ENCODE peak calls at places on chromosome 9, in ten cellular contexts. One of them, this sample, is unnamed.
A peak's percentile ranks its signal among the peaks of the same experiment; 100 is the strongest.

GRCh38 chr9:70058569-70059161 is 15.0 kb downstream of the MAMDC2 start:
- DNase-seq in breast epithelium: no peak
- DNase-seq in neural crest cell: no peak
- DNase-seq in A549: no peak
- DNase-seq in lower leg skin: no peak
- DNase-seq in fibroblast of the aortic adventitia: no peak
- DNase-seq in psoas muscle: no peak
- DNase-seq in omental fat pad: no peak
- DNase-seq in endothelial cell: no peak
- DNase-seq in sigmoid colon: no peak
- DNase-seq in this sample: no peak

GRCh38 chr9:73269430-73270101 is 117.9 kb downstream of the ANXA1 start:
- DNase-seq in breast epithelium: no peak
- DNase-seq in neural crest cell: no peak
- DNase-seq in A549: peak; percentile 3
- DNase-seq in lower leg skin: no peak
- DNase-seq in fibroblast of the aortic adventitia: peak; percentile 33
- DNase-seq in psoas muscle: no peak
- DNase-seq in omental fat pad: no peak
- DNase-seq in endothelial cell: no peak
- DNase-seq in sigmoid colon: no peak
- DNase-seq in this sample: no peak

GRCh38 chr9:37574996-37575395 is 1.2 kb downstream of the FBXO10 start:
- DNase-seq in breast epithelium: no peak
- DNase-seq in neural crest cell: no peak
- DNase-seq in A549: no peak
- DNase-seq in lower leg skin: no peak
- DNase-seq in fibroblast of the aortic adventitia: no peak
- DNase-seq in psoas muscle: no peak
- DNase-seq in omental fat pad: no peak
- DNase-seq in endothelial cell: no peak
- DNase-seq in sigmoid colon: no peak
- DNase-seq in this sample: no peak

GRCh38 chr9:89312154-89312616 is 1.2 kb downstream of the CKS2 start:
- DNase-seq in breast epithelium: no peak
- DNase-seq in neural crest cell: no peak
- DNase-seq in A549: no peak
- DNase-seq in lower leg skin: no peak
- DNase-seq in fibroblast of the aortic adventitia: peak; percentile 37
- DNase-seq in psoas muscle: no peak
- DNase-seq in omental fat pad: no peak
- DNase-seq in endothelial cell: no peak
- DNase-seq in sigmoid colon: no peak
- DNase-seq in this sample: no peak

GRCh38 chr9:21267141-21267540 is 27.3 kb upstream of the IFNA14 start:
- DNase-seq in breast epithelium: no peak
- DNase-seq in neural crest cell: no peak
- DNase-seq in A549: no peak
- DNase-seq in lower leg skin: no peak
- DNase-seq in fibroblast of the aortic adventitia: no peak
- DNase-seq in psoas muscle: no peak
- DNase-seq in omental fat pad: no peak
- DNase-seq in endothelial cell: no peak
- DNase-seq in sigmoid colon: no peak
- DNase-seq in this sample: no peak

GRCh38 chr9:134695144-134695543 is 53.5 kb downstream of the COL5A1 start:
- DNase-seq in breast epithelium: no peak
- DNase-seq in neural crest cell: no peak
- DNase-seq in A549: no peak
- DNase-seq in lower leg skin: no peak
- DNase-seq in fibroblast of the aortic adventitia: no peak
- DNase-seq in psoas muscle: peak; percentile 11
- DNase-seq in omental fat pad: no peak
- DNase-seq in endothelial cell: no peak
- DNase-seq in sigmoid colon: no peak
- DNase-seq in this sample: no peak

GRCh38 chr9:34430843-34431437 is 27.4 kb downstream of the FAM219A start:
- DNase-seq in breast epithelium: peak; percentile 19
- DNase-seq in neural crest cell: peak; percentile 52
- DNase-seq in A549: peak; percentile 8
- DNase-seq in lower leg skin: no peak
- DNase-seq in fibroblast of the aortic adventitia: peak; percentile 91
- DNase-seq in psoas muscle: peak; percentile 66
- DNase-seq in omental fat pad: no peak
- DNase-seq in endothelial cell: peak; percentile 57
- DNase-seq in sigmoid colon: peak; percentile 69
- DNase-seq in this sample: no peak

GRCh38 chr9:124040935-124041816 is 29.6 kb downstream of the LHX2 start:
- DNase-seq in breast epithelium: no peak
- DNase-seq in neural crest cell: peak; percentile 71
- DNase-seq in A549: peak; percentile 82
- DNase-seq in lower leg skin: peak; percentile 88
- DNase-seq in fibroblast of the aortic adventitia: no peak
- DNase-seq in psoas muscle: peak; percentile 51
- DNase-seq in omental fat pad: peak; percentile 44
- DNase-seq in endothelial cell: peak; percentile 74
- DNase-seq in sigmoid colon: no peak
- DNase-seq in this sample: peak; percentile 66

GRCh38 chr9:136140966-136141365 is 22.3 kb upstream of the TMEM250 start:
- DNase-seq in breast epithelium: peak; percentile 63
- DNase-seq in neural crest cell: no peak
- DNase-seq in A549: no peak
- DNase-seq in lower leg skin: no peak
- DNase-seq in fibroblast of the aortic adventitia: peak; percentile 67
- DNase-seq in psoas muscle: no peak
- DNase-seq in omental fat pad: no peak
- DNase-seq in endothelial cell: no peak
- DNase-seq in sigmoid colon: no peak
- DNase-seq in this sample: no peak

GRCh38 chr9:124960409-124960752 is 19.5 kb upstream of the GOLGA1 start:
- DNase-seq in breast epithelium: no peak
- DNase-seq in neural crest cell: no peak
- DNase-seq in A549: no peak
- DNase-seq in lower leg skin: no peak
- DNase-seq in fibroblast of the aortic adventitia: peak; percentile 16
- DNase-seq in psoas muscle: no peak
- DNase-seq in omental fat pad: no peak
- DNase-seq in endothelial cell: no peak
- DNase-seq in sigmoid colon: no peak
- DNase-seq in this sample: no peak

GRCh38 chr9:137077010-137077747 is at the start of gene UAP1L1:
- DNase-seq in breast epithelium: no peak
- DNase-seq in neural crest cell: no peak
- DNase-seq in A549: no peak
- DNase-seq in lower leg skin: peak; percentile 95
- DNase-seq in fibroblast of the aortic adventitia: peak; percentile 49
- DNase-seq in psoas muscle: peak; percentile 83
- DNase-seq in omental fat pad: no peak
- DNase-seq in endothelial cell: peak; percentile 39
- DNase-seq in sigmoid colon: peak; percentile 91
- DNase-seq in this sample: peak; percentile 58

GRCh38 chr9:70949239-70949638 is 172.2 kb downstream of the TRPM3 start:
- DNase-seq in breast epithelium: no peak
- DNase-seq in neural crest cell: no peak
- DNase-seq in A549: no peak
- DNase-seq in lower leg skin: no peak
- DNase-seq in fibroblast of the aortic adventitia: no peak
- DNase-seq in psoas muscle: no peak
- DNase-seq in omental fat pad: no peak
- DNase-seq in endothelial cell: no peak
- DNase-seq in sigmoid colon: no peak
- DNase-seq in this sample: no peak

GRCh38 chr9:109487247-109487646 is 10.9 kb downstream of the PTPN3 start:
- DNase-seq in breast epithelium: no peak
- DNase-seq in neural crest cell: no peak
- DNase-seq in A549: no peak
- DNase-seq in lower leg skin: no peak
- DNase-seq in fibroblast of the aortic adventitia: no peak
- DNase-seq in psoas muscle: no peak
- DNase-seq in omental fat pad: no peak
- DNase-seq in endothelial cell: no peak
- DNase-seq in sigmoid colon: no peak
- DNase-seq in this sample: no peak

GRCh38 chr9:127786773-127787123 is 914 bp downstream of the CDK9 start:
- DNase-seq in breast epithelium: no peak
- DNase-seq in neural crest cell: no peak
- DNase-seq in A549: no peak
- DNase-seq in lower leg skin: no peak
- DNase-seq in fibroblast of the aortic adventitia: peak; percentile 51
- DNase-seq in psoas muscle: no peak
- DNase-seq in omental fat pad: no peak
- DNase-seq in endothelial cell: no peak
- DNase-seq in sigmoid colon: no peak
- DNase-seq in this sample: no peak

GRCh38 chr9:137070906-137071275 is 534 bp upstream of the SAPCD2 start:
- DNase-seq in breast epithelium: no peak
- DNase-seq in neural crest cell: peak; percentile 55
- DNase-seq in A549: no peak
- DNase-seq in lower leg skin: no peak
- DNase-seq in fibroblast of the aortic adventitia: no peak
- DNase-seq in psoas muscle: peak; percentile 25
- DNase-seq in omental fat pad: no peak
- DNase-seq in endothelial cell: no peak
- DNase-seq in sigmoid colon: no peak
- DNase-seq in this sample: no peak

GRCh38 chr9:137066096-137066861 is 4.1 kb downstream of the SAPCD2 start:
- DNase-seq in breast epithelium: no peak
- DNase-seq in neural crest cell: no peak
- DNase-seq in A549: no peak
- DNase-seq in lower leg skin: no peak
- DNase-seq in fibroblast of the aortic adventitia: no peak
- DNase-seq in psoas muscle: no peak
- DNase-seq in omental fat pad: no peak
- DNase-seq in endothelial cell: no peak
- DNase-seq in sigmoid colon: no peak
- DNase-seq in this sample: no peak

DNA sequence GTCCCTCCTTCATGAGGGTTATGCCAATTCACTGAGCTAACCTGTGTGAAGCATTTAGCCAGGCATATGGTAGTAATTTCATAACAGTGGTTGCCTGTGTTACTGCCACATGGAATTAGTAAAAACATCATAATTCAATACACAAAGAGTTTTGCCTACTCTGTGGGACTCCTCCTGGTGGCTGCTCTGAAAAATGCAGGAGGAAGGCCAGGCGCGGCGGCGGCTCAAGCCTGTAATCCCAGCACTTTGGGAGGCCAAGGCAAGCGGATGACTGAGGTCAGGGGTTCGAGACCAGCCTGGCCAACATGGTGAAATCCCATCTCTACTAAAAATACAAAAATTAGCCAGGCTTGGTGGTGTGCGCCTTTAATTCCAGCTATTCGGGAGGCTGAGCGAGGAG is 547.3 kb downstream of the CDK5RAP2 start:
- DNase-seq in breast epithelium: no peak
- DNase-seq in neural crest cell: no peak
- DNase-seq in A549: no peak
- DNase-seq in lower leg skin: no peak
- DNase-seq in fibroblast of the aortic adventitia: no peak
- DNase-seq in psoas muscle: no peak
- DNase-seq in omental fat pad: no peak
- DNase-seq in endothelial cell: peak; percentile 34
- DNase-seq in sigmoid colon: no peak
- DNase-seq in this sample: no peak
- TF ChIP-seq CTCF in breast epithelium: no peak
- TF ChIP-seq CTCF in neural crest cell: peak; percentile 45
- TF ChIP-seq CTCF in A549: no peak
- TF ChIP-seq CTCF in lower leg skin: no peak
- TF ChIP-seq CTCF in fibroblast of the aortic adventitia: no peak
- TF ChIP-seq CTCF in psoas muscle: no peak
- TF ChIP-seq CTCF in omental fat pad: no peak
- TF ChIP-seq CTCF in endothelial cell: peak; percentile 68
- TF ChIP-seq CTCF in sigmoid colon: no peak
- TF ChIP-seq CTCF in this sample: no peak

DNA sequence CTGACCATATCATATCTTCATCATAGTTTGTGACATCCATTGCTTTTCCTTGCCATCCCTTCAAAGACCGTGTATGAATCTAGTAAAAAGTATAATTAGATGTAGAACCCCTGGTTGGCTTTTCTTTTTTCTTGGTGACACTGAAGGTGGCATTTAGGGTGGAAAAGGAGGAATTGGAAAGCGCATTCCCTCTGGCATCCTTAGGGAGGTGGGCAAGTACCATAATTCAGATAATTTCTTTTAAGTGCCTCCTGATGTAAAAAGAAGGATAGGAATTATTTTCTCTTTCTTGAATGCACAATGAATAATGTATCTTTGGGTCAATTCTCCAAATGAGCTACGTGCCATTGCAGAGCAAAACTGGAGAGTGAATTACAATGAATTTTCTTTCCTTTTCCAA is 73.2 kb upstream of the SMARCA2 start:
- DNase-seq in breast epithelium: no peak
- DNase-seq in neural crest cell: no peak
- DNase-seq in A549: no peak
- DNase-seq in lower leg skin: no peak
- DNase-seq in fibroblast of the aortic adventitia: peak; percentile 17
- DNase-seq in psoas muscle: no peak
- DNase-seq in omental fat pad: no peak
- DNase-seq in endothelial cell: no peak
- DNase-seq in sigmoid colon: no peak
- DNase-seq in this sample: no peak
- TF ChIP-seq CTCF in breast epithelium: no peak
- TF ChIP-seq CTCF in neural crest cell: peak; percentile 22
- TF ChIP-seq CTCF in A549: no peak
- TF ChIP-seq CTCF in lower leg skin: no peak
- TF ChIP-seq CTCF in fibroblast of the aortic adventitia: peak; percentile 35
- TF ChIP-seq CTCF in psoas muscle: no peak
- TF ChIP-seq CTCF in omental fat pad: no peak
- TF ChIP-seq CTCF in endothelial cell: no peak
- TF ChIP-seq CTCF in sigmoid colon: no peak
- TF ChIP-seq CTCF in this sample: no peak

GRCh38 chr9:83714316-83714715 is 6.6 kb upstream of the UBQLN1 start:
- DNase-seq in breast epithelium: no peak
- DNase-seq in neural crest cell: no peak
- DNase-seq in A549: no peak
- DNase-seq in lower leg skin: no peak
- DNase-seq in fibroblast of the aortic adventitia: peak; percentile 10
- DNase-seq in psoas muscle: no peak
- DNase-seq in omental fat pad: no peak
- DNase-seq in endothelial cell: no peak
- DNase-seq in sigmoid colon: no peak
- DNase-seq in this sample: no peak
- TF ChIP-seq CTCF in breast epithelium: no peak
- TF ChIP-seq CTCF in neural crest cell: peak; percentile 38
- TF ChIP-seq CTCF in A549: no peak
- TF ChIP-seq CTCF in lower leg skin: no peak
- TF ChIP-seq CTCF in fibroblast of the aortic adventitia: peak; percentile 55
- TF ChIP-seq CTCF in psoas muscle: no peak
- TF ChIP-seq CTCF in omental fat pad: no peak
- TF ChIP-seq CTCF in endothelial cell: peak; percentile 47
- TF ChIP-seq CTCF in sigmoid colon: peak; percentile 16
- TF ChIP-seq CTCF in this sample: no peak

GRCh38 chr9:95103385-95104087 is 214.0 kb downstream of the FANCC start:
- DNase-seq in breast epithelium: no peak
- DNase-seq in neural crest cell: no peak
- DNase-seq in A549: no peak
- DNase-seq in lower leg skin: no peak
- DNase-seq in fibroblast of the aortic adventitia: no peak
- DNase-seq in psoas muscle: no peak
- DNase-seq in omental fat pad: no peak
- DNase-seq in endothelial cell: peak; percentile 23
- DNase-seq in sigmoid colon: peak; percentile 76
- DNase-seq in this sample: no peak
- TF ChIP-seq CTCF in breast epithelium: no peak
- TF ChIP-seq CTCF in neural crest cell: no peak
- TF ChIP-seq CTCF in A549: no peak
- TF ChIP-seq CTCF in lower leg skin: no peak
- TF ChIP-seq CTCF in fibroblast of the aortic adventitia: no peak
- TF ChIP-seq CTCF in psoas muscle: no peak
- TF ChIP-seq CTCF in omental fat pad: no peak
- TF ChIP-seq CTCF in endothelial cell: no peak
- TF ChIP-seq CTCF in sigmoid colon: no peak
- TF ChIP-seq CTCF in this sample: no peak

GRCh38 chr9:118515947-118516346 is 811.7 kb downstream of the TLR4 start:
- DNase-seq in breast epithelium: no peak
- DNase-seq in neural crest cell: no peak
- DNase-seq in A549: no peak
- DNase-seq in lower leg skin: no peak
- DNase-seq in fibroblast of the aortic adventitia: no peak
- DNase-seq in psoas muscle: no peak
- DNase-seq in omental fat pad: no peak
- DNase-seq in endothelial cell: no peak
- DNase-seq in sigmoid colon: no peak
- DNase-seq in this sample: no peak
- TF ChIP-seq CTCF in breast epithelium: no peak
- TF ChIP-seq CTCF in neural crest cell: no peak
- TF ChIP-seq CTCF in A549: no peak
- TF ChIP-seq CTCF in lower leg skin: no peak
- TF ChIP-seq CTCF in fibroblast of the aortic adventitia: no peak
- TF ChIP-seq CTCF in psoas muscle: no peak
- TF ChIP-seq CTCF in omental fat pad: no peak
- TF ChIP-seq CTCF in endothelial cell: no peak
- TF ChIP-seq CTCF in sigmoid colon: no peak
- TF ChIP-seq CTCF in this sample: no peak